ENCODE peak calls at places on chromosome 4, in four cellular contexts. C is heart left ventricle, T is A549, K is uterus. R is an unnamed sample.

GRCh38 chr4:80201326-80202151 is 4.2 kb downstream of the PRDM8 start:
- DNase-seq in T (no peak), C (no peak), K (peak; percentile 70), R (peak; percentile 20)

GRCh38 chr4:74874785-74875367 is 58.0 kb upstream of the PARM1 start:
- DNase-seq in T (peak; percentile 75), C (no peak), K (peak; percentile 24), R (peak; percentile 80)

GRCh38 chr4:2243682-2244380 is 1.9 kb upstream of the HAUS3 start:
- DNase-seq in K (peak; percentile 71), T (peak; percentile 40), C (no peak), R (peak; percentile 33)

GRCh38 chr4:912548-913279 is 19.4 kb downstream of the GAK start:
- DNase-seq in K (peak; percentile 57), T (no peak), C (no peak), R (no peak)

GRCh38 chr4:31918891-31919290 is 1198.7 kb downstream of the PCDH7 start:
- DNase-seq in C (no peak), K (no peak), T (no peak), R (no peak)

GRCh38 chr4:152996101-152996500 is 60.0 kb downstream of the FHDC1 start:
- DNase-seq in K (no peak), T (no peak), C (no peak), R (no peak)

GRCh38 chr4:22440999-22441398 is 74.9 kb downstream of the ADGRA3 start:
- DNase-seq in K (no peak), C (no peak), T (no peak), R (no peak)

GRCh38 chr4:185256444-185256843 is 47.0 kb downstream of the SNX25 start:
- DNase-seq in C (no peak), K (no peak), T (peak; percentile 22), R (no peak)

GRCh38 chr4:29073571-29073970 is 1646.6 kb upstream of the PCDH7 start:
- DNase-seq in T (no peak), C (no peak), K (no peak), R (no peak)

GRCh38 chr4:151459380-151459779 is 50.4 kb downstream of the FHIP1A start:
- DNase-seq in K (no peak), T (no peak), C (no peak), R (no peak)

GRCh38 chr4:87843936-87844335 is 11.2 kb downstream of the MEPE start:
- DNase-seq in K (no peak), T (peak; percentile 33), C (no peak), R (no peak)

GRCh38 chr4:118557298-118557851 is 127.8 kb upstream of the METTL14 start:
- DNase-seq in K (no peak), T (no peak), C (no peak), R (no peak)

DNA sequence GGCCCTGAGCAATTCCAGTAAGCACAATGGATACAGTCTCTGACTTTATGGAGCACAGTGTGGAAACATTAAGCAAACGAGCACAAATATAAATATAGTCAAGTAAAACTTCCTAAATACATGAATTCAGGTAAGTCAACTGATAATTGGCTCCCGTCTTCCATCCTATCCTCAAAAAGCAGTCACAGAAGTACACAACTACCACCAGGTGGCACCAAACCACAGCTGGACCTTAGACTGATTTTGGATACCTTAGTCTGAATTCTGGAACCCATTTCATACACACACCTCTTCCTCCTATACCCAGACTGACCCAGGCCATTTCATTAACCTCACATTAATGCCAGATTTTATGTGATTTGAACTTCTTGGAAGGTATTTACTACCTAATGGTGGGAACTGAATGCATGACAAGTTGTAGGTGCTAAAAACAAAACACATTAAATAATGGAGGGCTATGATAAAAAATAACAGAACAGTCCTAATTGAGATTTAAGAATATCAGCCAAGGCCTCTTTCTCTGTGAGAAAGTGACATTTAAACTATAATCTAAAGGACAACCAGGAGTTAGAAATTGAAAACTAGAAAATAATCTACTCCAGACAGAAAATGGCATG is 77.5 kb downstream of the ELF2 start:
- DNase-seq in T (peak; percentile 81), K (peak; percentile 70), C (no peak), R (peak; percentile 87)
- TF ChIP-seq POLR2A in T (no peak), K (no peak), C (no peak), R (no peak)

DNA sequence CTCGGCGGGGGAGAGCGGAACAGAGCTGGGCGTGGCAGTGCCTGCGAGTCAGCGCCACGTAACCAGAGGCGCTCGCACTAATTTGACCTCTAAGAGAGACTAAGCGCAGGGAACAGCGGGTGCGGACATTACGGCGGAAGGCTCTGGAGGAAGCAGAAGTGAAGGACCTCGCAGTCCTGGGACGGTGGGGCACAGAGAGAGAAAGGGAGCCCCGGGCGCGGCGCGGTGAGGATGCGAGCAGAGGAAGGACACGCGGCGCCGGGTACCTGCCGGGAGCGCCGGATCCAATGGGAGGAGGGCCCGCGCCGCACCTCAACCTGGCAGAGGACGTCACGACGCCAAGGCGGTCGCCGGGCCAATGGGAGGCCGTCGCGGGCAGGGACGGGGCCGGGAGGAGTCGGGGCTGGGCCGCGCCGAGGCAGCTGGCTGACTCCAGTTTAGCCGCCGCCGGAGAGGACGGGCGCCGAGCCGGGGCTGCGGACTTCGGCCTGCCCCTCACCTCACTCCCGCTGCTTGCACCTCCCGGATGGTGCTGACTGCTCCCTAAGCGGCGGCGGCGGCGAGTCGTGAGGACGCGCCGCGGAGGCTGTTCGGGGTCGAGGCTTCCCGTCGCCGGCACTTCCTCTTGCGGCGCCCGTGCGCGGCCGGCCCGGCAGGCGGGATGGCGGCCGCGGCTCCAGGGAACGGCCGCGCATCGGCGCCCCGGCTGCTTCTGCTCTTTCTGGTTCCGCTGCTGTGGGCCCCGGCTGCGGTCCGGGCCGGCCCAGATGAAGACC is at the start of gene TMEM165:
- DNase-seq in K (peak; percentile 88), T (peak; percentile 90), C (peak; percentile 96), R (peak; percentile 92)
- TF ChIP-seq POLR2A in K (peak; percentile 93), T (peak; percentile 82), C (peak; percentile 97), R (peak; percentile 98)

DNA sequence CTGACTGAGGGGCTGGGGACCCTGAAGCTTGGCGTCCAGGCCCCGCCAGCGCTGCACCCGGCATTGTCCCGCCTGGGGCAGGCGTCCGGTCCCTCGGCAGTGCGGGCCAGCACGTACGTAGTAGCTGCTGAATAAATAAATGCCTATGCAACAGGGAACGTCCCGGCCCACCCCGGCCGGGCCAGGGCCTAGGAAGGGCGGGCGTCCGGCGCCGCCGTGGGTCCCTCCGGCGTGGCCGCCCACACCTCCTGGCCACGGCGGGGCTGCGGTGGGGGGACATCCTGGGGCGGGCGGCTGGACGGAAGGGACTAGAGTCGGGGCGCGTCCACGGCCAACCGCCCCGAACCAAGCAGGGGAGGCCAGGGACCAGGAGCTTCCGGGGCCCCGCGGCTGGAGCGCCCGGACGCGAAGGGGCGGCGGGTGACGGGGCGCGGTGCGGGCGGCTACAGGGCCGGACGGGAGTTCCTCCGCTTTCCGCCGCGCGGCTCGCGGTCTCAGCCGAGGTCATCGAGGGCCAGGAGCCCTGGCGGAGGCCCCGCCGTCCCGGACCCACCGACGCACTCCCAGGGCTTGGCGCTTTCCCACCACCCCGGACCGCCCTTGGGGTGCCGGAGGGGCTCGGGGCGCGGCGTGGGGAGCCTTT is 856 bp upstream of the WWC2 start:
- DNase-seq in T (peak; percentile 38), C (peak; percentile 86), K (peak; percentile 39), R (peak; percentile 71)
- TF ChIP-seq POLR2A in T (no peak), C (no peak), K (no peak), R (no peak)

DNA sequence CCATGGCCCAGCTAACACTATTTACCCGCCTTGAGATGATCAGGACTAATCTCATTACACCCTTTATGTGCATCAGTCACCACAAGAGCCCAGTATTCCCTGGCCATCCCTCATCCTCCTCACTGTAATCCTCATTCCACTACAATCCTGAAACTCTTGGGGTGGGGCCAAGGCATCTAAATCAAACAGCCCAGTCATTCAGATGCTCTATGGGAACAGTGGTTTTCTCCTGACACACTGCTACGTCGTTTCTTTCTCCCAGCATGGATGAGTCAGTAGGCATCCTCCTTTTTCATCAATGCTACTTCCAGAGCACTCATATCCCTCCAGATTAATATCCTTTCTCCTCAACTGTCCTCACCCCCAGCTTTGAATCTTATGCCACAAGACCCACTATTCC is 5.6 kb downstream of the SDAD1 start:
- DNase-seq in T (no peak), C (no peak), K (no peak), R (no peak)
- TF ChIP-seq POLR2A in T (no peak), C (no peak), K (no peak), R (no peak)

R was measured in erythroblast.